ENCODE peak calls at places on chromosomes 4 and X, in five cellular contexts. One of them, this sample, is unnamed. For H3K9me3, the result is how much of the 10 kb centered on the place peaks cover.

GRCh38 chrX:103175944-103176753 is 38.8 kb upstream of the BEX4 start:
- DNase-seq in upper lobe of left lung: peak
- DNase-seq in T-helper 17 cell: peak
- DNase-seq in right atrium auricular region: peak
- DNase-seq in mucosa of descending colon: no peak
- DNase-seq in this sample: peak

GRCh38 chr4:161650812-161651211 is 513.0 kb downstream of the FSTL5 start:
- DNase-seq in mucosa of descending colon: no peak
- DNase-seq in T-helper 17 cell: no peak
- DNase-seq in upper lobe of left lung: no peak
- DNase-seq in right atrium auricular region: no peak
- DNase-seq in this sample: no peak

GRCh38 chrX:24371391-24371972 is 11.0 kb downstream of the SUPT20HL1 start:
- DNase-seq in upper lobe of left lung: peak
- DNase-seq in mucosa of descending colon: no peak
- DNase-seq in right atrium auricular region: peak
- DNase-seq in T-helper 17 cell: peak
- DNase-seq in this sample: peak

GRCh38 chr4:73919691-73920090 is 50.5 kb downstream of the CXCL1 start:
- DNase-seq in T-helper 17 cell: no peak
- DNase-seq in mucosa of descending colon: no peak
- DNase-seq in upper lobe of left lung: no peak
- DNase-seq in right atrium auricular region: no peak
- DNase-seq in this sample: no peak

GRCh38 chr4:121484633-121485032 is 103.8 kb upstream of the QRFPR start:
- DNase-seq in mucosa of descending colon: no peak
- DNase-seq in right atrium auricular region: no peak
- DNase-seq in T-helper 17 cell: no peak
- DNase-seq in upper lobe of left lung: peak
- DNase-seq in this sample: no peak

GRCh38 chr4:6221851-6222760 is 21.8 kb upstream of the JAKMIP1 start:
- DNase-seq in upper lobe of left lung: peak
- DNase-seq in T-helper 17 cell: peak
- DNase-seq in right atrium auricular region: no peak
- DNase-seq in mucosa of descending colon: peak
- DNase-seq in this sample: peak

GRCh38 chr4:85986266-85986665 is 373.6 kb downstream of the MAPK10 start:
- DNase-seq in upper lobe of left lung: no peak
- DNase-seq in T-helper 17 cell: no peak
- DNase-seq in right atrium auricular region: no peak
- DNase-seq in mucosa of descending colon: no peak
- DNase-seq in this sample: no peak

GRCh38 chr4:37726666-37727065 is 40.5 kb upstream of the RELL1 start:
- DNase-seq in upper lobe of left lung: no peak
- DNase-seq in right atrium auricular region: no peak
- DNase-seq in T-helper 17 cell: no peak
- DNase-seq in mucosa of descending colon: no peak
- DNase-seq in this sample: no peak

GRCh38 chr4:76969493-76969892 is 19.9 kb downstream of the SEPTIN11 start:
- DNase-seq in mucosa of descending colon: no peak
- DNase-seq in upper lobe of left lung: no peak
- DNase-seq in right atrium auricular region: no peak
- DNase-seq in T-helper 17 cell: no peak
- DNase-seq in this sample: no peak

GRCh38 chr4:15006416-15007024 is 4.2 kb downstream of the CPEB2 start:
- DNase-seq in right atrium auricular region: no peak
- DNase-seq in T-helper 17 cell: no peak
- DNase-seq in mucosa of descending colon: no peak
- DNase-seq in upper lobe of left lung: no peak
- DNase-seq in this sample: no peak

GRCh38 chr4:185640809-185641675 is 105.7 kb upstream of the PDLIM3 start:
- DNase-seq in T-helper 17 cell: no peak
- DNase-seq in upper lobe of left lung: no peak
- DNase-seq in right atrium auricular region: no peak
- DNase-seq in mucosa of descending colon: no peak
- DNase-seq in this sample: no peak

GRCh38 chrX:48958635-48959094 is 1.3 kb upstream of the OTUD5 start:
- DNase-seq in T-helper 17 cell: no peak
- DNase-seq in right atrium auricular region: peak
- DNase-seq in upper lobe of left lung: no peak
- DNase-seq in mucosa of descending colon: peak
- DNase-seq in this sample: peak

GRCh38 chr4:152045781-152046571 is 285.2 kb upstream of the GATB start:
- DNase-seq in upper lobe of left lung: peak
- DNase-seq in T-helper 17 cell: no peak
- DNase-seq in mucosa of descending colon: peak
- DNase-seq in right atrium auricular region: no peak
- DNase-seq in this sample: peak

GRCh38 chr4:96016615-96017299 is 176.9 kb downstream of the PDHA2 start:
- DNase-seq in upper lobe of left lung: no peak
- DNase-seq in right atrium auricular region: no peak
- DNase-seq in mucosa of descending colon: no peak
- DNase-seq in T-helper 17 cell: no peak
- DNase-seq in this sample: no peak

GRCh38 chrX:115367956-115368355 is 78.4 kb downstream of the LUZP4 start:
- DNase-seq in T-helper 17 cell: no peak
- DNase-seq in right atrium auricular region: no peak
- DNase-seq in upper lobe of left lung: no peak
- DNase-seq in mucosa of descending colon: no peak
- DNase-seq in this sample: no peak

GRCh38 chrX:104679175-104679574 is 113.2 kb downstream of the IL1RAPL2 start:
- DNase-seq in right atrium auricular region: no peak
- DNase-seq in upper lobe of left lung: no peak
- DNase-seq in mucosa of descending colon: no peak
- DNase-seq in T-helper 17 cell: no peak
- DNase-seq in this sample: peak

GRCh38 chrX:84876876-84877275 is 126.8 kb upstream of the APOOL start:
- DNase-seq in T-helper 17 cell: no peak
- DNase-seq in upper lobe of left lung: no peak
- DNase-seq in right atrium auricular region: no peak
- DNase-seq in mucosa of descending colon: no peak
- DNase-seq in this sample: no peak

GRCh38 chr4:168769857-168770256 is 240.2 kb downstream of the CBR4 start:
- DNase-seq in upper lobe of left lung: no peak
- DNase-seq in right atrium auricular region: no peak
- DNase-seq in mucosa of descending colon: no peak
- DNase-seq in T-helper 17 cell: no peak
- DNase-seq in this sample: no peak

GRCh38 chr4:124212835-124213640 is 499.5 kb downstream of the ANKRD50 start:
- DNase-seq in mucosa of descending colon: no peak
- DNase-seq in upper lobe of left lung: no peak
- DNase-seq in right atrium auricular region: no peak
- DNase-seq in T-helper 17 cell: no peak
- DNase-seq in this sample: no peak

GRCh38 chrX:74458738-74459137 is 37.4 kb downstream of the SLC16A2 start:
- DNase-seq in right atrium auricular region: no peak
- DNase-seq in upper lobe of left lung: no peak
- DNase-seq in mucosa of descending colon: no peak
- DNase-seq in T-helper 17 cell: no peak
- DNase-seq in this sample: no peak

GRCh38 chrX:110142096-110142495 is 139.2 kb downstream of the TMEM164 start:
- DNase-seq in upper lobe of left lung: no peak
- DNase-seq in right atrium auricular region: no peak
- DNase-seq in T-helper 17 cell: no peak
- DNase-seq in mucosa of descending colon: no peak
- DNase-seq in this sample: peak

GRCh38 chrX:71056857-71057256 is 11.3 kb downstream of the SNX12 start:
- DNase-seq in right atrium auricular region: no peak
- DNase-seq in upper lobe of left lung: no peak
- DNase-seq in T-helper 17 cell: no peak
- DNase-seq in mucosa of descending colon: no peak
- DNase-seq in this sample: no peak

GRCh38 chrX:132842839-132843238 is 115.6 kb downstream of the HS6ST2 start:
- DNase-seq in T-helper 17 cell: no peak
- DNase-seq in upper lobe of left lung: no peak
- DNase-seq in right atrium auricular region: no peak
- DNase-seq in mucosa of descending colon: no peak
- DNase-seq in this sample: no peak

GRCh38 chr4:56434599-56435000 is 815 bp downstream of the PPAT start:
- DNase-seq in upper lobe of left lung: peak
- DNase-seq in mucosa of descending colon: no peak
- DNase-seq in right atrium auricular region: no peak
- DNase-seq in T-helper 17 cell: no peak
- DNase-seq in this sample: no peak

GRCh38 chr4:22653752-22654151 is 39.0 kb upstream of the GBA3 start:
- DNase-seq in mucosa of descending colon: no peak
- DNase-seq in upper lobe of left lung: no peak
- DNase-seq in right atrium auricular region: no peak
- DNase-seq in T-helper 17 cell: no peak
- DNase-seq in this sample: no peak

GRCh38 chr4:123783936-123784335 is 387.3 kb downstream of the SPRY1 start:
- DNase-seq in mucosa of descending colon: no peak
- DNase-seq in upper lobe of left lung: no peak
- DNase-seq in T-helper 17 cell: no peak
- DNase-seq in right atrium auricular region: no peak
- DNase-seq in this sample: no peak

GRCh38 chrX:109384569-109385174 is 97.2 kb downstream of the GUCY2F start:
- DNase-seq in right atrium auricular region: no peak
- DNase-seq in T-helper 17 cell: no peak
- DNase-seq in mucosa of descending colon: no peak
- DNase-seq in upper lobe of left lung: no peak
- DNase-seq in this sample: no peak

GRCh38 chrX:118965395-118965794 is 9.0 kb upstream of the LONRF3 start:
- DNase-seq in T-helper 17 cell: no peak
- DNase-seq in mucosa of descending colon: no peak
- DNase-seq in right atrium auricular region: no peak
- DNase-seq in upper lobe of left lung: no peak
- DNase-seq in this sample: no peak

GRCh38 chr4:19947349-19947748 is 304.4 kb upstream of the SLIT2 start:
- DNase-seq in upper lobe of left lung: no peak
- DNase-seq in mucosa of descending colon: no peak
- DNase-seq in T-helper 17 cell: no peak
- DNase-seq in right atrium auricular region: no peak
- DNase-seq in this sample: no peak
- H3K9me3 ChIP-seq in upper lobe of left lung: under half
- H3K9me3 ChIP-seq in mucosa of descending colon: under half
- H3K9me3 ChIP-seq in T-helper 17 cell: under half
- H3K9me3 ChIP-seq in right atrium auricular region: under half
- H3K9me3 ChIP-seq in this sample: under half

DNA sequence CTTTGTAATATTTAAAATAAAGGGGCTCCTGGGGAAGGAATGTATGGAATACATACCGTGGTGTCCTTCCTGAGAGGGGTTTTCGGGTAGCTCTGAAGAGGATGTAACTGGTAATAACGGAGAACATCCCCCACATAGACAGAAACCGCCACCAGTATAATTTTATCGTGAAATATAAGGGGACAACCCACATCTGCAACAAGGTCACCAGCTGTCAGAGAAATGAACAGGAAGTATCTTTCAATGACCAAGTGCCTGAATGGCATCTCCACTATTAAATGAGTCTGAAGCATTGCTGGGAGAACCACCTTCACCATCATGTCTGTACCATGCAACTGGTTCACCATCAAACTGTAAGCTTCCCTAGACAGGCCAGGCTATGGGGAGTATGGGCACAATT is 31.7 kb downstream of the RNF175 start:
- DNase-seq in T-helper 17 cell: no peak
- DNase-seq in upper lobe of left lung: no peak
- DNase-seq in right atrium auricular region: no peak
- DNase-seq in mucosa of descending colon: no peak
- DNase-seq in this sample: no peak
- H3K9me3 ChIP-seq in T-helper 17 cell: under half
- H3K9me3 ChIP-seq in upper lobe of left lung: under half
- H3K9me3 ChIP-seq in right atrium auricular region: under half
- H3K9me3 ChIP-seq in mucosa of descending colon: under half
- H3K9me3 ChIP-seq in this sample: under half

GRCh38 chrX:146346102-146346501 is 463.5 kb upstream of the CXorf51B start:
- DNase-seq in mucosa of descending colon: no peak
- DNase-seq in upper lobe of left lung: no peak
- DNase-seq in right atrium auricular region: no peak
- DNase-seq in T-helper 17 cell: no peak
- DNase-seq in this sample: no peak
- H3K9me3 ChIP-seq in mucosa of descending colon: under half
- H3K9me3 ChIP-seq in upper lobe of left lung: under half
- H3K9me3 ChIP-seq in right atrium auricular region: under half
- H3K9me3 ChIP-seq in T-helper 17 cell: under half
- H3K9me3 ChIP-seq in this sample: under half

GRCh38 chr4:601612-602558 is 23.5 kb upstream of the PDE6B start:
- DNase-seq in mucosa of descending colon: no peak
- DNase-seq in upper lobe of left lung: no peak
- DNase-seq in T-helper 17 cell: no peak
- DNase-seq in right atrium auricular region: peak
- DNase-seq in this sample: no peak

GRCh38 chr4:602559-602942 is 22.8 kb upstream of the PDE6B start:
- DNase-seq in T-helper 17 cell: no peak
- DNase-seq in right atrium auricular region: peak
- DNase-seq in upper lobe of left lung: peak
- DNase-seq in mucosa of descending colon: peak
- DNase-seq in this sample: no peak

GRCh38 chr4:600166-600565 is 24.1 kb upstream of the TMEM271 start:
- DNase-seq in right atrium auricular region: no peak
- DNase-seq in upper lobe of left lung: no peak
- DNase-seq in T-helper 17 cell: no peak
- DNase-seq in mucosa of descending colon: no peak
- DNase-seq in this sample: no peak

GRCh38 chr4:598925-599324 is 22.8 kb upstream of the TMEM271 start:
- DNase-seq in upper lobe of left lung: no peak
- DNase-seq in T-helper 17 cell: no peak
- DNase-seq in mucosa of descending colon: no peak
- DNase-seq in right atrium auricular region: no peak
- DNase-seq in this sample: no peak

DNA sequence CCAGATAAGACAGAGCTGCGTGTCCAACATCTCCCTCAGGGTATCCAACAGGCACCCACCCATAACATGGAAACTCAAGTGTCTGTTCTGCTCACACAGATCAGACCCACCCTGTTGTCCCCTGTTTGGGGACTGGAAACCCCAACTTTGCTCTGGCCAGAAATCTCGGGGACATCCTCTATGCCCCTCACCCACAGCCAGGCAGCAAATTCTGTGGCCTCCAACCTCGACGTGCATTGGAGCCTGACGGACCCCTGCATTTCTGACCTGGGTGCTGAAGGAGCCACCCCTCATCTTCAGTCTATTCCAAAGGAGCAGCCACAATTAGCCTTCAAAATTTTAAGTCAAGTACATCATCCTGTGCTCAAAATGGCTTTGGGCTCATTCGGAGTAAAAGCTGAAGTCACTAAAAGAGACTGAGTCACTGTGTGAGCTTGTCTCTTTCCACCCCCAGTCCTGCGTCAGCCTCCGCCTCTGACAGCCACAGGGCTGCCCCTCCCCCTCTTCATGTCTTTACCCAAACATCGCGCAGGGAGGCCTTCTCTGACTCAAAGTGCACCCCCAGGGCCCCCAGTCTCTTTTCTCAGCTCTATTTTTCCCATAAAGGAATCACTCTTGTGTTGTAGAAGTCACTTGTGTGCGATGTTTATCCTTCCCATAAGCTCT is 24.4 kb upstream of the PDE6B start:
- DNase-seq in T-helper 17 cell: no peak
- DNase-seq in mucosa of descending colon: no peak
- DNase-seq in upper lobe of left lung: no peak
- DNase-seq in right atrium auricular region: no peak
- DNase-seq in this sample: no peak
- H3K9me3 ChIP-seq in T-helper 17 cell: under half
- H3K9me3 ChIP-seq in mucosa of descending colon: under half
- H3K9me3 ChIP-seq in upper lobe of left lung: under half
- H3K9me3 ChIP-seq in right atrium auricular region: under half
- H3K9me3 ChIP-seq in this sample: under half